ENCODE peak calls at places on chromosomes 16 and 17, in four cellular contexts. Y, C, V and Z are unnamed samples.

GRCh38 chr16:66402166-66402565 is 24.9 kb upstream of the BEAN1 start:
- DNase-seq in Y (no peak), C (no peak), V (no peak), Z (peak)

GRCh38 chr16:27722892-27723450 is 173.0 kb downstream of the KATNIP start:
- DNase-seq in Y (no peak), C (no peak), V (no peak), Z (no peak)

GRCh38 chr17:49576121-49576905 is 642 bp downstream of the NXPH3 start:
- DNase-seq in Y (peak), C (peak), V (peak), Z (no peak)

GRCh38 chr17:17191346-17191792 is 14.8 kb downstream of the PLD6 start:
- DNase-seq in Y (peak), C (no peak), V (no peak), Z (no peak)

GRCh38 chr17:7513850-7514419 is 29.8 kb downstream of the POLR2A start:
- DNase-seq in Y (no peak), C (no peak), V (no peak), Z (no peak)

GRCh38 chr17:53472586-53472985 is 350.1 kb upstream of the KIF2B start:
- DNase-seq in Y (no peak), C (no peak), V (no peak), Z (no peak)

GRCh38 chr17:351436-351713 is 1.2 kb downstream of the RPH3AL start:
- DNase-seq in Y (no peak), C (no peak), V (no peak), Z (no peak)

GRCh38 chr17:77200711-77201110 is 59.9 kb downstream of the SEC14L1 start:
- DNase-seq in Y (no peak), C (no peak), V (no peak), Z (no peak)

GRCh38 chr17:7816926-7817642 is 16.9 kb upstream of the KDM6B start:
- DNase-seq in Y (no peak), C (no peak), V (no peak), Z (no peak)

GRCh38 chr17:19978206-19978802 is 676 bp upstream of the AKAP10 start:
- DNase-seq in Y (no peak), C (no peak), V (no peak), Z (no peak)

GRCh38 chr17:1460233-1460632 is 4.2 kb upstream of the CRK start:
- DNase-seq in Y (peak), C (no peak), V (peak), Z (no peak)

GRCh38 chr16:84608281-84608680 is 9.6 kb downstream of the COTL1 start:
- DNase-seq in Y (no peak), C (no peak), V (no peak), Z (no peak)